ENCODE peak calls at places on chromosomes 7 and 10, in six cellular contexts. One of them, this sample, is unnamed.

GRCh38 chr7:37108615-37109014 is 340.0 kb downstream of the ELMO1 start:
- DNase-seq in spleen: no peak
- DNase-seq in CD8-positive, alpha-beta T cell: no peak
- DNase-seq in HCT116: no peak
- DNase-seq in lower lobe of right lung: no peak
- DNase-seq in cardiac muscle cell: no peak
- DNase-seq in this sample: no peak

GRCh38 chr10:74928742-74929191 is 102.4 kb downstream of the KAT6B start:
- DNase-seq in spleen: no peak
- DNase-seq in CD8-positive, alpha-beta T cell: no peak
- DNase-seq in HCT116: no peak
- DNase-seq in lower lobe of right lung: no peak
- DNase-seq in cardiac muscle cell: peak
- DNase-seq in this sample: peak

GRCh38 chr10:131195552-131196159 is 115.9 kb downstream of the TCERG1L start:
- DNase-seq in spleen: peak
- DNase-seq in CD8-positive, alpha-beta T cell: no peak
- DNase-seq in HCT116: no peak
- DNase-seq in lower lobe of right lung: no peak
- DNase-seq in cardiac muscle cell: no peak
- DNase-seq in this sample: no peak

GRCh38 chr10:110723224-110723891 is 79.2 kb downstream of the RBM20 start:
- DNase-seq in spleen: no peak
- DNase-seq in CD8-positive, alpha-beta T cell: no peak
- DNase-seq in HCT116: no peak
- DNase-seq in lower lobe of right lung: no peak
- DNase-seq in cardiac muscle cell: no peak
- DNase-seq in this sample: no peak

GRCh38 chr10:133219782-133220181 is 10.2 kb upstream of the UTF1 start:
- DNase-seq in spleen: no peak
- DNase-seq in CD8-positive, alpha-beta T cell: no peak
- DNase-seq in HCT116: no peak
- DNase-seq in lower lobe of right lung: no peak
- DNase-seq in cardiac muscle cell: no peak
- DNase-seq in this sample: no peak

GRCh38 chr10:29435809-29436501 is 147.1 kb downstream of the LYZL1 start:
- DNase-seq in spleen: no peak
- DNase-seq in CD8-positive, alpha-beta T cell: no peak
- DNase-seq in HCT116: no peak
- DNase-seq in lower lobe of right lung: no peak
- DNase-seq in cardiac muscle cell: peak
- DNase-seq in this sample: peak

GRCh38 chr7:93245525-93246432 is 13.6 kb downstream of the VPS50 start:
- DNase-seq in spleen: no peak
- DNase-seq in CD8-positive, alpha-beta T cell: no peak
- DNase-seq in HCT116: no peak
- DNase-seq in lower lobe of right lung: no peak
- DNase-seq in cardiac muscle cell: peak
- DNase-seq in this sample: peak

GRCh38 chr10:50394832-50395231 is 143.5 kb upstream of the ASAH2 start:
- DNase-seq in spleen: no peak
- DNase-seq in CD8-positive, alpha-beta T cell: no peak
- DNase-seq in HCT116: no peak
- DNase-seq in lower lobe of right lung: no peak
- DNase-seq in cardiac muscle cell: peak
- DNase-seq in this sample: no peak

GRCh38 chr7:112411186-112411795 is 39.0 kb upstream of the IFRD1 start:
- DNase-seq in spleen: no peak
- DNase-seq in CD8-positive, alpha-beta T cell: no peak
- DNase-seq in HCT116: no peak
- DNase-seq in lower lobe of right lung: no peak
- DNase-seq in cardiac muscle cell: peak
- DNase-seq in this sample: no peak

GRCh38 chr10:16049775-16050174 is 189.5 kb upstream of the MINDY3 start:
- DNase-seq in spleen: no peak
- DNase-seq in CD8-positive, alpha-beta T cell: no peak
- DNase-seq in HCT116: no peak
- DNase-seq in lower lobe of right lung: no peak
- DNase-seq in cardiac muscle cell: no peak
- DNase-seq in this sample: no peak

DNA sequence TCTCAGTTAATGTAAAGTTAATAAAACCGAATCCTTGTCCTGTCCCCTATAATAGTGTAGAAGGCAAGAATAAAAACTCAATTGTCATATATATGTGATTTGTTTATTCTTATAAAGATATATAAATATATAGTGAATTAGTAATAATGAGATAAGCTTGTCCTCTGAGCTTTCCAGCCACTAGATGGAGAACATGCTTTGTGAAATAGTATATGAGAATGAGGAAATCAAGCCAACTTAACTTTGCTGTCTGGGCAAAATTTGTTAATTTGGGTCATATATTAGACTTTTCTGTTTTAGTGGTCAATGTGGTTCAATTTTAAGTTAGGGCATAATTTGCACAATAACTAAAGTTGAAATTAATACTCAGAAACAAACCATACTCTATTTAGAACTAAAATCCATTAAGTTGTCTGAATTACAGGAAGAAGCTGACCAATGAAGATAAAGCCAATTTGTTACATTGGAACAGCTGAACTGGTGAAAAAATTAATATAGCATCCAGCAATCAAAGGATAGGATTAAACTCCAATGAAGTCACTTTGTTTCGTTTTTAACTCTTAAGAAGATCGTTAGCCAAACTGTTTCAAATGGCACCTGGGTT is 595.0 kb downstream of the ARL4A start:
- DNase-seq in spleen: no peak
- DNase-seq in CD8-positive, alpha-beta T cell: no peak
- DNase-seq in HCT116: peak
- DNase-seq in lower lobe of right lung: no peak
- DNase-seq in cardiac muscle cell: peak
- DNase-seq in this sample: no peak
- TF ChIP-seq CTCF in spleen: no peak
- TF ChIP-seq CTCF in CD8-positive, alpha-beta T cell: no peak
- TF ChIP-seq CTCF in HCT116: peak
- TF ChIP-seq CTCF in lower lobe of right lung: peak
- TF ChIP-seq CTCF in cardiac muscle cell: peak
- TF ChIP-seq CTCF in this sample: peak

GRCh38 chr7:13414661-13415105 is 574.8 kb downstream of the ETV1 start:
- DNase-seq in spleen: no peak
- DNase-seq in CD8-positive, alpha-beta T cell: no peak
- DNase-seq in HCT116: no peak
- DNase-seq in lower lobe of right lung: no peak
- DNase-seq in cardiac muscle cell: no peak
- DNase-seq in this sample: no peak
- H3K4me3 ChIP-seq in spleen: no peak
- H3K4me3 ChIP-seq in CD8-positive, alpha-beta T cell: no peak
- H3K4me3 ChIP-seq in HCT116: no peak
- H3K4me3 ChIP-seq in lower lobe of right lung: no peak
- H3K4me3 ChIP-seq in cardiac muscle cell: no peak
- H3K4me3 ChIP-seq in this sample: no peak

GRCh38 chr7:124992881-124993562 is 63.4 kb upstream of the POT1 start:
- DNase-seq in spleen: no peak
- DNase-seq in CD8-positive, alpha-beta T cell: no peak
- DNase-seq in HCT116: no peak
- DNase-seq in lower lobe of right lung: no peak
- DNase-seq in cardiac muscle cell: peak
- DNase-seq in this sample: peak

DNA sequence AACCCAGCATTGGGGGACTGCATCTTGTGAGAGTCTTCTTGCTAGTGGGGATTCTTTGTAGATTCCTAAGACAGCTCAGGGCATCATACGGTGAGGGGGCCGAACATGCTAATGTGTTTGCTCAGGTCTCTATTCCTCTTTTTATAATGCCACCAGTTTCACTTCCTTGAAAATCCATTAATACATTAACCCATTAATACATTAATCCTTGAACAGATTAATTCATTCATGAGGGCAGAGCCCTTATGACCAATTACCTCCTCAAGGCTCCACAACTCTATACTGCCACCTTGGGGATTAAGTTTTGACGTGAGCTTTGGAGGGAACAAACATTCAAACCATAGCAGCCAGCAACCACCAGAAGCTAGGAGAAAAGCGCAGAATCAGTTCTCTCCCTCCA is 67.2 kb upstream of the POT1 start:
- DNase-seq in spleen: no peak
- DNase-seq in CD8-positive, alpha-beta T cell: no peak
- DNase-seq in HCT116: no peak
- DNase-seq in lower lobe of right lung: no peak
- DNase-seq in cardiac muscle cell: peak
- DNase-seq in this sample: no peak
- TF ChIP-seq CTCF in spleen: no peak
- TF ChIP-seq CTCF in CD8-positive, alpha-beta T cell: no peak
- TF ChIP-seq CTCF in HCT116: peak
- TF ChIP-seq CTCF in lower lobe of right lung: no peak
- TF ChIP-seq CTCF in cardiac muscle cell: peak
- TF ChIP-seq CTCF in this sample: no peak

DNA sequence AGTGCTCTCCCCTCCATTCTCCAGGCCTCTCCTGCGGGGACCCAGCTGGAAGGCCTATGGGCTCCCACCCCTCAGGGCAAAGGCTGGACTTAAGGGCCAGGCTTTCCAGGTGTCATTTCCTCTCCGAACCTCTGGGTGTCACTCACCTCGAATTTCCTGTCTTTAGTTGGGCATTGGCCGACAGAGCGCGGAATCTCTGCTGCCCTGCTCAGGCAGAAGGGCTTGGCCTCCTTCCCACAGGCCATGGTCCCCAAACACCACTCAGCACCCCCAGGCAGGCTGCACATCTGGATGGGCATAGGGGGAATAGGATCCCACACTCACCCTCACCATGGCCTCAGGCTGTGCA is 212.9 kb downstream of the CCSER2 start:
- DNase-seq in spleen: no peak
- DNase-seq in CD8-positive, alpha-beta T cell: no peak
- DNase-seq in HCT116: no peak
- DNase-seq in lower lobe of right lung: no peak
- DNase-seq in cardiac muscle cell: no peak
- DNase-seq in this sample: no peak
- H3K4me3 ChIP-seq in spleen: no peak
- H3K4me3 ChIP-seq in CD8-positive, alpha-beta T cell: no peak
- H3K4me3 ChIP-seq in HCT116: no peak
- H3K4me3 ChIP-seq in lower lobe of right lung: peak
- H3K4me3 ChIP-seq in cardiac muscle cell: no peak
- H3K4me3 ChIP-seq in this sample: peak

DNA sequence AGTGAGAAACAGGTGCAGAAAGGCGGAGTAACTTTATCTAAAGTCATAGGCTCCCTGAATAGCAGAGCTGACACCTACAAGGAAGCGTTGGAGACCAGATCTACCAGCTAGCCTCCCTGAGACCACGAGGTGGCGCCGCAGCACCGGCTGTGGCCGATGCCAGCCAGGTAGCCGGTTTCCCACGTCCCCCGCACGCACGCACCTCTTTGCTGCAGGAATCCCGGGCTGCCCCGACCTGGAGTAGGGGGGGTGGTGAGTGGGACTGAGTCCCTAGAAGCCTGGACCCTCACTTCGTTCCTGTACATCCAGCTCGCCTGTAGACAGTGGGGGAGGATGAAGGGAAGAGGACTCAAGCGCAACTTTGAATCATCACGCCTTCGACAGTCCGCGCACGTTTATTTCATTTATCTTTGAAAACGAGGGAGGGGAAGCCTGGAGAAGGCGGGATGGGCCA is 3.7 kb downstream of the ELOVL3 start:
- DNase-seq in spleen: peak
- DNase-seq in CD8-positive, alpha-beta T cell: peak
- DNase-seq in HCT116: peak
- DNase-seq in lower lobe of right lung: peak
- DNase-seq in cardiac muscle cell: peak
- DNase-seq in this sample: no peak
- TF ChIP-seq CTCF in spleen: peak
- TF ChIP-seq CTCF in CD8-positive, alpha-beta T cell: peak
- TF ChIP-seq CTCF in HCT116: peak
- TF ChIP-seq CTCF in lower lobe of right lung: peak
- TF ChIP-seq CTCF in cardiac muscle cell: peak
- TF ChIP-seq CTCF in this sample: peak

This sample was measured in AG09309.